ENCODE peak calls at places on chromosome 21, in nine cellular contexts. E is GM12878, X is K562, H is A549, V is GM23338, Q is Panc1, C is SK-N-SH, J is HCT116, F is HepG2. U is an unnamed sample.

GRCh38 chr21:29053011-29053553 is 20.4 kb downstream of the CCT8 start:
- DNase-seq in E (no peak), X (no peak), H (no peak), V (no peak), Q (no peak), C (no peak), J (no peak), F (no peak), U (no peak)

GRCh38 chr21:17903029-17903806 is 84.1 kb upstream of the C21orf91 start:
- DNase-seq in E (no peak), X (no peak), H (no peak), V (peak; percentile 39), Q (no peak), C (peak; percentile 44), J (no peak), F (no peak), U (no peak)

GRCh38 chr21:38825901-38826300 is 20.2 kb downstream of the ETS2 start:
- DNase-seq in E (no peak), X (no peak), H (no peak), V (no peak), Q (no peak), C (no peak), J (no peak), F (no peak), U (no peak)

GRCh38 chr21:19122371-19122770 is 718.8 kb upstream of the TMPRSS15 start:
- DNase-seq in E (no peak), X (no peak), H (no peak), V (no peak), Q (no peak), C (no peak), J (no peak), F (no peak), U (no peak)

GRCh38 chr21:45644041-45644906 is 749 bp downstream of the PCBP3 start:
- DNase-seq in E (no peak), X (peak; percentile 50), H (no peak), V (peak; percentile 26), Q (no peak), C (peak; percentile 77), J (no peak), F (no peak), U (no peak)

GRCh38 chr21:26686278-26686677 is 113.2 kb upstream of the CYYR1 start:
- DNase-seq in E (no peak), X (no peak), H (peak; percentile 1), V (peak; percentile 80), Q (no peak), C (peak; percentile 17), J (no peak), F (no peak), U (peak; percentile 52)

GRCh38 chr21:40563845-40564717 is 282.9 kb downstream of the DSCAM start:
- DNase-seq in E (no peak), X (no peak), H (no peak), V (no peak), Q (no peak), C (no peak), J (no peak), F (no peak), U (no peak)

GRCh38 chr21:38878394-38879179 is 72.9 kb downstream of the ETS2 start:
- DNase-seq in E (no peak), X (no peak), H (no peak), V (no peak), Q (no peak), C (no peak), J (no peak), F (no peak), U (peak; percentile 85)

GRCh38 chr21:46550511-46550941 is 54.4 kb downstream of the S100B start:
- DNase-seq in E (no peak), X (no peak), H (no peak), V (no peak), Q (no peak), C (no peak), J (no peak), F (no peak), U (no peak)

GRCh38 chr21:32834825-32835224 is 63.3 kb upstream of the PAXBP1 start:
- DNase-seq in E (no peak), X (no peak), H (no peak), V (peak; percentile 56), Q (no peak), C (no peak), J (no peak), F (no peak), U (no peak)

GRCh38 chr21:21007606-21008005 is 9.4 kb downstream of the NCAM2 start:
- DNase-seq in E (no peak), X (no peak), H (no peak), V (no peak), Q (no peak), C (no peak), J (no peak), F (no peak), U (no peak)

GRCh38 chr21:26070822-26071425 is 99.6 kb downstream of the APP start:
- DNase-seq in E (no peak), X (no peak), H (no peak), V (peak; percentile 67), Q (no peak), C (peak; percentile 28), J (no peak), F (no peak), U (no peak)

GRCh38 chr21:46457801-46458314 is 833 bp upstream of the DIP2A start:
- DNase-seq in E (no peak), X (peak; percentile 81), H (peak; percentile 16), V (peak; percentile 55), Q (no peak), C (peak; percentile 65), J (peak; percentile 4), F (peak; percentile 21), U (peak; percentile 61)

GRCh38 chr21:25818156-25818950 is 83.6 kb downstream of the GABPA start:
- DNase-seq in E (no peak), X (no peak), H (no peak), V (peak; percentile 16), Q (no peak), C (no peak), J (no peak), F (no peak), U (no peak)

GRCh38 chr21:27359141-27359540 is 392.3 kb upstream of the ADAMTS5 start:
- DNase-seq in E (no peak), X (no peak), H (no peak), V (no peak), Q (no peak), C (no peak), J (no peak), F (no peak), U (no peak)

GRCh38 chr21:16837319-16837718 is 675.5 kb upstream of the CXADR start:
- DNase-seq in E (no peak), X (no peak), H (no peak), V (no peak), Q (no peak), C (no peak), J (no peak), F (no peak), U (no peak)

GRCh38 chr21:26736449-26736848 is 108.8 kb downstream of the ADAMTS1 start:
- DNase-seq in E (no peak), X (no peak), H (no peak), V (no peak), Q (no peak), C (no peak), J (no peak), F (no peak), U (no peak)

GRCh38 chr21:35593000-35593502 is 467.3 kb downstream of the SETD4 start:
- DNase-seq in E (no peak), X (no peak), H (no peak), V (peak; percentile 55), Q (no peak), C (no peak), J (no peak), F (no peak), U (no peak)

GRCh38 chr21:46060596-46061061 is 37.3 kb upstream of the COL6A2 start:
- DNase-seq in E (no peak), X (no peak), H (peak; percentile 39), V (no peak), Q (no peak), C (no peak), J (no peak), F (no peak), U (no peak)

GRCh38 chr21:24420694-24421093 is 1186.6 kb downstream of the MRPL39 start:
- DNase-seq in E (no peak), X (no peak), H (no peak), V (no peak), Q (no peak), C (no peak), J (no peak), F (no peak), U (no peak)

GRCh38 chr21:14691924-14692323 is 145.8 kb upstream of the SAMSN1 start:
- DNase-seq in E (no peak), X (no peak), H (no peak), V (no peak), Q (no peak), C (no peak), J (no peak), F (no peak), U (no peak)
- TF ChIP-seq REST in E (no peak), X (no peak), H (no peak), V (no peak), Q (no peak), C (no peak), J (no peak), F (no peak), U (no peak)

DNA sequence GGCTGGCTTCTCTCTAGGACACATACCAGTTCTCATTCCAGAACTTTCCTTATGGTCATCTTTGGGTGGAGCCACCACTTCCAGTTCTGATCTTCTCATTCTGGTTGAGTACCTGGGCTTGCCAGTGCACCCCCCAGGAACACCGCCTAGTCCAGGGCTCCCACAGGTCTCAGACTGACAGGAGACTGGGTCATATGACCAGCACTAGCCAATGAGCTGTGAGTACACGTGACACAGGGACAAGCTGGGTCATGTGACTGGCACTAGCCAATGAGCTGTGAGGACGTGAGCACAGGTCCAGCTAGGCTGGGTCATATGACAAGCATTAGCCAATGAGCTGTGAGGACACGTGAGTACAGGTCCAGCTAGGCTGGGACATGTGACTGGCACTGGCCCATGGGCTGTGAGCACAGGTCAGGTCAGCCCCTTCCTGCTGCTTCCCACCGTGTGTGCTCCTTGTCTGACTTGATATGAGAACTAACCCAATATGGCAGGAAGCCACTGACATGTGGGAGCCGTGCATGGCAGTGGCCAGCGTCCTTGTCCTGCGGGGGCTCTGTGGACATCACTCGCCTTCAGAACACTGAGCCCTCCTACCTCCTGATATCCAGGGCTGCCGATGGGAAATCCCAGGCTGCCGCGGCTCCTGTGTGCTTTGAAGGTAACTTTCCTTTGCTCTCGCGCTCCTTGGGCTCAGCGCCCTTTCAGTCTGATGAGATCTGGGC is 22.7 kb downstream of the KRTAP10-1 start:
- DNase-seq in E (peak; percentile 13), X (peak; percentile 91), H (peak; percentile 53), V (peak; percentile 55), Q (no peak), C (peak; percentile 98), J (peak; percentile 98), F (peak; percentile 93), U (no peak)
- TF ChIP-seq REST in E (no peak), X (peak; percentile 56), H (no peak), V (no peak), Q (no peak), C (no peak), J (no peak), F (no peak), U (no peak)

GRCh38 chr21:36910581-36911307 is 55.7 kb downstream of the HLCS start:
- DNase-seq in E (no peak), X (no peak), H (peak; percentile 12), V (no peak), Q (no peak), C (peak; percentile 50), J (no peak), F (no peak), U (peak; percentile 3)
- TF ChIP-seq REST in E (no peak), X (no peak), H (no peak), V (no peak), Q (no peak), C (no peak), J (no peak), F (no peak), U (no peak)

GRCh38 chr21:42437786-42438185 is 34.1 kb downstream of the UBASH3A start:
- DNase-seq in E (no peak), X (no peak), H (no peak), V (peak; percentile 34), Q (no peak), C (peak; percentile 27), J (no peak), F (no peak), U (no peak)
- TF ChIP-seq REST in E (peak; percentile 84), X (peak; percentile 88), H (peak; percentile 80), V (peak; percentile 79), Q (peak; percentile 92), C (no peak), J (peak; percentile 60), F (peak; percentile 81), U (peak; percentile 92)

U was measured in HL-60.